ENCODE peak calls at places on chromosome 16, in four cellular contexts. One of them, this sample, is unnamed.

GRCh38 chr16:68756250-68757051 is 19.4 kb downstream of the CDH1 start:
- DNase-seq in IMR-90: no peak
- DNase-seq in H1: no peak
- DNase-seq in H9: no peak
- DNase-seq in this sample: peak

GRCh38 chr16:86245351-86245750 is 265.0 kb upstream of the FOXF1 start:
- DNase-seq in IMR-90: no peak
- DNase-seq in H1: no peak
- DNase-seq in H9: no peak
- DNase-seq in this sample: no peak

GRCh38 chr16:4494746-4495490 is 18.7 kb downstream of the HMOX2 start:
- DNase-seq in IMR-90: peak
- DNase-seq in H1: no peak
- DNase-seq in H9: no peak
- DNase-seq in this sample: peak

GRCh38 chr16:82987767-82988166 is 361.0 kb downstream of the CDH13 start:
- DNase-seq in IMR-90: peak
- DNase-seq in H1: no peak
- DNase-seq in H9: no peak
- DNase-seq in this sample: no peak

GRCh38 chr16:1163567-1164055 is 10.7 kb downstream of the CACNA1H start:
- DNase-seq in IMR-90: peak
- DNase-seq in H1: no peak
- DNase-seq in H9: peak
- DNase-seq in this sample: peak

GRCh38 chr16:80615751-80616150 is 75.0 kb downstream of the DYNLRB2 start:
- DNase-seq in IMR-90: no peak
- DNase-seq in H1: peak
- DNase-seq in H9: no peak
- DNase-seq in this sample: no peak

GRCh38 chr16:27639588-27640276 is 89.8 kb downstream of the KATNIP start:
- DNase-seq in IMR-90: peak
- DNase-seq in H1: peak
- DNase-seq in H9: peak
- DNase-seq in this sample: peak

GRCh38 chr16:84478172-84478948 is 26.1 kb downstream of the MEAK7 start:
- DNase-seq in IMR-90: peak
- DNase-seq in H1: peak
- DNase-seq in H9: no peak
- DNase-seq in this sample: no peak

GRCh38 chr16:57382535-57383275 is 10.4 kb downstream of the CX3CL1 start:
- DNase-seq in IMR-90: no peak
- DNase-seq in H1: no peak
- DNase-seq in H9: no peak
- DNase-seq in this sample: no peak
- H4K5ac ChIP-seq in IMR-90: no peak
- H4K5ac ChIP-seq in H1: no peak
- H4K5ac ChIP-seq in H9: no peak
- H4K5ac ChIP-seq in this sample: no peak

DNA sequence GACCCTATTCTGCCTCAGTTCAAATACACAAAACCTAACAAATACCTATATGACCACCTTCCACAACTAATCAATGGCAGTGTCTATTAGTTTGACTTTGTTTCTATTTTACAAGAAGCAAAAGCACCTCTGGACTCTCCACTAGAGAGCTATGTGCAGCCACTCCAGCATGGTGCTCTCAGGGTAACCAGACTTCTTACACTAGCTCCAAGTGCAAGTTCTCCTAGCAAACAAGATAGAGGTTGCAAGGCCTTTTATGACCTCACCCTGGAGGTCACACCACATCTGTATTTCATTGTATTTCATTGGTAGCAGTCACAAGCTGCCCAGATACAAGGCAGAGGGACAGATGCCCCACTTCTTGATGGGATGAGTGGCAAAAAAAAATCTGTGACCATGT is 8.3 kb upstream of the ZNF263 start:
- DNase-seq in IMR-90: no peak
- DNase-seq in H1: no peak
- DNase-seq in H9: no peak
- DNase-seq in this sample: no peak
- H4K5ac ChIP-seq in IMR-90: no peak
- H4K5ac ChIP-seq in H1: no peak
- H4K5ac ChIP-seq in H9: no peak
- H4K5ac ChIP-seq in this sample: no peak

GRCh38 chr16:35711958-35712357 is 2252.5 kb downstream of the TP53TG3F start:
- DNase-seq in IMR-90: no peak
- DNase-seq in H1: no peak
- DNase-seq in H9: no peak
- DNase-seq in this sample: no peak
- H4K5ac ChIP-seq in IMR-90: no peak
- H4K5ac ChIP-seq in H1: no peak
- H4K5ac ChIP-seq in H9: no peak
- H4K5ac ChIP-seq in this sample: no peak

GRCh38 chr16:24778676-24779075 is 49.2 kb downstream of the TNRC6A start:
- DNase-seq in IMR-90: no peak
- DNase-seq in H1: no peak
- DNase-seq in H9: no peak
- DNase-seq in this sample: no peak
- H4K5ac ChIP-seq in IMR-90: no peak
- H4K5ac ChIP-seq in H1: no peak
- H4K5ac ChIP-seq in H9: no peak
- H4K5ac ChIP-seq in this sample: no peak

DNA sequence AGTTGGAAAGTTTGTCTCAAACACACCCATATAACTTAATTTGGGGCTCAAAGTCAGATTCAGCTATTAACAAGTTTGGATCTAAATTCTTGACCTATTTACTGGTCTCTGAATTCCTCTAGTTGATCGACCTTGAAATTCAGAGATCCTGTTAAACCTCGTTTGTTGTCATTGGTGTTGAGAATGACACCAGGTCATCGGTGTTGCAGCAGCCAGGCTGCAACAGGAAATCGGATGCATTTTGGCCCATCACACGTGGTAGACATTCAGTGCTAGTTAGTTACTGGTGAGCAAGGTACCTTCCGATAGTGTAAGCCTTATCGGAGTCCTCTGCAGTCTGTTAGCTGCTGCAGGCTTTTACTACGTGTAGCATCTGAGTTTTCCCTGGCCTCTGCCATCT is 82.3 kb downstream of the WWP2 start:
- DNase-seq in IMR-90: no peak
- DNase-seq in H1: no peak
- DNase-seq in H9: no peak
- DNase-seq in this sample: peak
- H4K5ac ChIP-seq in IMR-90: no peak
- H4K5ac ChIP-seq in H1: no peak
- H4K5ac ChIP-seq in H9: no peak
- H4K5ac ChIP-seq in this sample: no peak

DNA sequence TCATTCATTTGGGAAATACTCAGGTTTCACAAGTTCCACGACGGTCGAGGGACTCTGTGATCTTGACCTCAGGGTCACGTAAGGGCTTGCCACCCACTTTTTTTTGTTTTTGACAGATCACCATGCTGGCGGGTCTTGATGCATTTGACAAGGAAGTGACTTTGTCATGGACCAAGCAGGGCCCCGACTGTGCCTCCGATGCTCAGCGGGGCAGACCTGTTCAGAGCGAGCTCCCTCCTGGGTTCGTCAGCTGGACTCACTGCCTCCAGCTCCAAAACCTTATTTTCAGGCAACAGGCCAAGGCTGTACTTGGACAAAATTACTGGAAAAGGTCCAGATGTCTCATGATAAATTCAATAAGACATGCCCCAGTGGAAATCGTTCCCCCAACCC is 9.0 kb upstream of the CLEC18A start:
- DNase-seq in IMR-90: no peak
- DNase-seq in H1: no peak
- DNase-seq in H9: no peak
- DNase-seq in this sample: no peak
- H4K5ac ChIP-seq in IMR-90: no peak
- H4K5ac ChIP-seq in H1: no peak
- H4K5ac ChIP-seq in H9: no peak
- H4K5ac ChIP-seq in this sample: no peak

GRCh38 chr16:89401641-89402445 is 88.5 kb downstream of the ANKRD11 start:
- DNase-seq in IMR-90: no peak
- DNase-seq in H1: no peak
- DNase-seq in H9: no peak
- DNase-seq in this sample: no peak
- H4K5ac ChIP-seq in IMR-90: no peak
- H4K5ac ChIP-seq in H1: no peak
- H4K5ac ChIP-seq in H9: no peak
- H4K5ac ChIP-seq in this sample: no peak